ENCODE peak calls at places on chromosome 18, in nine cellular contexts. F, L, U, H, B, T, M, Y and K are unnamed samples.

GRCh38 chr18:6039055-6039454 is 143.7 kb upstream of the TMEM200C start:
- DNase-seq in U (no peak), F (no peak), H (no peak), L (no peak), T (no peak), Y (no peak), M (no peak), B (no peak), K (no peak)

GRCh38 chr18:49794740-49795139 is 18.6 kb downstream of the ACAA2 start:
- DNase-seq in B (no peak), H (no peak), M (no peak), F (no peak), L (no peak), Y (no peak), T (no peak), U (no peak), K (no peak)

GRCh38 chr18:3402962-3403585 is 46.9 kb upstream of the TGIF1 start:
- DNase-seq in L (no peak), U (no peak), T (peak; percentile 22), M (no peak), Y (no peak), F (no peak), B (no peak), H (no peak), K (no peak)

GRCh38 chr18:74724186-74724585 is 126.5 kb downstream of the ZNF407 start:
- DNase-seq in F (no peak), Y (no peak), T (no peak), L (no peak), B (no peak), U (no peak), H (no peak), M (no peak), K (no peak)

GRCh38 chr18:69387181-69387580 is 13.5 kb upstream of the DOK6 start:
- DNase-seq in M (no peak), B (no peak), Y (no peak), U (no peak), H (no peak), L (no peak), F (no peak), T (no peak), K (no peak)

GRCh38 chr18:54910161-54910919 is 48.9 kb downstream of the CCDC68 start:
- DNase-seq in U (no peak), F (no peak), L (no peak), H (no peak), M (no peak), T (no peak), B (no peak), Y (no peak), K (no peak)

GRCh38 chr18:50287441-50288347 is at the start of gene CXXC1:
- DNase-seq in U (peak; percentile 91), F (peak; percentile 98), M (peak; percentile 99), T (peak; percentile 100), H (peak; percentile 94), Y (peak; percentile 100), B (peak; percentile 98), L (peak; percentile 95), K (peak; percentile 88)

GRCh38 chr18:25425030-25425429 is 73.1 kb upstream of the ZNF521 start:
- DNase-seq in Y (no peak), T (no peak), U (no peak), L (no peak), B (no peak), H (no peak), M (no peak), F (no peak), K (no peak)

GRCh38 chr18:63356272-63356896 is 10.6 kb downstream of the KDSR start:
- DNase-seq in Y (no peak), L (no peak), M (no peak), H (no peak), B (no peak), U (no peak), T (no peak), F (no peak), K (no peak)

GRCh38 chr18:12606592-12607315 is 51.2 kb downstream of the SPIRE1 start:
- DNase-seq in Y (no peak), L (no peak), U (no peak), T (no peak), F (no peak), H (no peak), M (no peak), B (no peak), K (no peak)

GRCh38 chr18:12599543-12599942 is 58.4 kb downstream of the SPIRE1 start:
- DNase-seq in M (no peak), L (no peak), T (no peak), U (no peak), Y (no peak), H (no peak), B (no peak), F (no peak), K (no peak)

GRCh38 chr18:12608292-12608691 is 49.6 kb downstream of the SPIRE1 start:
- DNase-seq in H (no peak), F (no peak), U (no peak), M (no peak), T (no peak), B (no peak), Y (no peak), L (no peak), K (no peak)

GRCh38 chr18:12599966-12600365 is 57.9 kb downstream of the SPIRE1 start:
- DNase-seq in L (no peak), Y (no peak), H (no peak), B (no peak), F (no peak), T (no peak), U (no peak), M (no peak), K (no peak)

DNA sequence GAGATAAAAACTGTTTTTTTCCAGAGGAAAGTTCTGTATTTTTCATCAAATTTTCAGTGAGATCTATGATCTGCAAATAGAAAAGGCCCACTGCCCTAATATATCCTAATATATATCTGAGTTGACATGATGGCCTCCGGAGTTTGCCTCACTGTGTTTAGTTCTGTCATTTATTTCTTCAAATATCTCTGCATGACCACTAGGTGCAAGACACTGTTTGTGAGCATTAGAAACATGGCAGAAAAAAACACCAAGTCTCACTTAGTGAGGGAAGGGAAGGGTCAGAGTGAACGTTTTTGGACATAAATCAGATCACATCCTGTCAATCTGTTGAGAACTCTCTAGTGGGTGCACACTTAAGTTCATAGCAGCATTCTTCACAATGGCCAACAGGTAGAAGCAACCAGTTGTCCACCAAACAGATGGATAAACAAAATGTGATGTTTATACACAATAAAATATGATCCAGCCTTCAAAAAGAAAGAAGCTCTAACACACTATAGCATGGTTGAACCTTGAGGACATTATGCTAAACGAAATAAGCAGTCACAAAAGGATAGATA is 53.4 kb downstream of the SPIRE1 start:
- DNase-seq in H (no peak), U (no peak), L (no peak), Y (no peak), B (no peak), T (no peak), M (no peak), F (no peak), K (no peak)
- TF ChIP-seq CTCF in H (no peak), U (no peak), L (peak; percentile 22), Y (peak; percentile 12), B (no peak), T (peak; percentile 5), M (no peak), F (no peak), K (no peak)

GRCh38 chr18:35042389-35043066 is 1.3 kb downstream of the MAPRE2 start:
- DNase-seq in Y (no peak), T (peak; percentile 17), H (no peak), L (no peak), B (no peak), U (no peak), M (no peak), F (no peak), K (no peak)

GRCh38 chr18:35043207-35043606 is 2.0 kb downstream of the MAPRE2 start:
- DNase-seq in L (no peak), U (no peak), Y (no peak), H (no peak), M (no peak), F (no peak), T (no peak), B (no peak), K (no peak)

GRCh38 chr18:35040638-35040987 is 600 bp upstream of the MAPRE2 start:
- DNase-seq in T (no peak), Y (no peak), B (no peak), U (no peak), M (no peak), F (no peak), H (no peak), L (no peak), K (no peak)

GRCh38 chr18:35040988-35041751 is at the start of gene MAPRE2:
- DNase-seq in M (peak; percentile 99), F (peak; percentile 99), B (peak; percentile 99), T (peak; percentile 98), U (peak; percentile 98), L (peak; percentile 99), Y (peak; percentile 100), H (peak; percentile 100), K (peak; percentile 100)

GRCh38 chr18:35041752-35042379 is 653 bp downstream of the MAPRE2 start:
- DNase-seq in L (no peak), F (no peak), T (peak; percentile 25), H (no peak), Y (no peak), M (no peak), B (no peak), U (peak; percentile 22), K (no peak)
- TF ChIP-seq CTCF in L (no peak), F (no peak), T (no peak), H (no peak), Y (no peak), M (no peak), B (no peak), U (no peak), K (no peak)

GRCh38 chr18:59597049-59597448 is 100.2 kb downstream of the CCBE1 start:
- DNase-seq in M (no peak), B (no peak), T (no peak), F (no peak), H (no peak), Y (no peak), U (no peak), L (no peak), K (no peak)

GRCh38 chr18:59592624-59593023 is 104.6 kb downstream of the CCBE1 start:
- DNase-seq in T (no peak), B (no peak), U (no peak), H (no peak), L (no peak), F (no peak), M (no peak), Y (no peak), K (no peak)

GRCh38 chr18:59593291-59593717 is 103.9 kb downstream of the CCBE1 start:
- DNase-seq in M (no peak), L (no peak), Y (no peak), B (no peak), H (no peak), F (no peak), T (no peak), U (no peak), K (no peak)
- TF ChIP-seq CTCF in M (no peak), L (no peak), Y (no peak), B (no peak), H (no peak), F (no peak), T (no peak), U (no peak), K (no peak)

DNA sequence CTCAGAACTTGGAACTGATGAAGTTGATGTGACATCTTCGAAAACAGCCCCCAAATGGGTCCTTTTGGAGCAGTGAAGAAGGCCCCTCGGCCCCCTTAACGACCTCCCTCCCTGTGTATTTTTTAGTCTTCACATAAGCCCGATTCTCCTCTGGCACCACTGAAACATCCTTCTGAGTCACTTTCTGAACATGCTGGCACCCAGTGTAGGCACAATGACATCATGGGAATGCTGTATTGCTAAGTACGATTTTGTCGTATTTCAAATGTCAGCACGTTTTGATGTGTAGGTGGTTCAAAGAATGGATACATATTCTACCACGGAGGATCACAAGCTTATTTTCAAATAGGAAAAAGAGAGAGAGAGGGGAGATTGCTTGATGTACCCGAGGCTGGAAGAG is 111.7 kb upstream of the RIOK3 start:
- DNase-seq in F (no peak), Y (no peak), H (no peak), T (no peak), M (no peak), L (no peak), U (no peak), B (no peak), K (no peak)
- TF ChIP-seq CTCF in F (no peak), Y (no peak), H (no peak), T (no peak), M (no peak), L (no peak), U (no peak), B (no peak), K (no peak)